ENCODE peak calls at places on chromosomes 7 and 10, in six cellular contexts. M is RWPE1, H is RWPE2, T is GM06990, Y is upper lobe of left lung, C is adrenal gland. V is an unnamed sample.

GRCh38 chr7:25669954-25670841 is 441.9 kb upstream of the NPVF start:
- DNase-seq in M (no peak), T (no peak), Y (no peak), C (peak; percentile 32), H (no peak), V (no peak)

GRCh38 chr7:43300121-43300520 is 187.7 kb downstream of the HECW1 start:
- DNase-seq in T (no peak), Y (no peak), C (no peak), H (no peak), M (no peak), V (no peak)

GRCh38 chr10:72134785-72135765 is 46.7 kb upstream of the SPOCK2 start:
- DNase-seq in T (peak; percentile 25), C (no peak), Y (no peak), H (no peak), M (no peak), V (no peak)

GRCh38 chr7:3995187-3995586 is 686.9 kb upstream of the FOXK1 start:
- DNase-seq in C (no peak), T (no peak), H (no peak), Y (no peak), M (peak; percentile 10), V (no peak)

GRCh38 chr10:71753091-71753959 is 20.0 kb downstream of the VSIR start:
- DNase-seq in T (no peak), Y (peak; percentile 86), C (peak; percentile 49), H (no peak), M (no peak), V (no peak)

GRCh38 chr10:17200885-17201164 is 647 bp downstream of the TRDMT1 start:
- DNase-seq in H (no peak), T (no peak), M (peak; percentile 8), C (peak; percentile 57), Y (peak; percentile 73), V (peak; percentile 48)

GRCh38 chr10:70512149-70512611 is 33.6 kb downstream of the PALD1 start:
- DNase-seq in H (no peak), C (no peak), T (no peak), Y (no peak), M (no peak), V (no peak)

GRCh38 chr7:107014381-107015023 is 30.0 kb upstream of the PRKAR2B start:
- DNase-seq in M (no peak), Y (no peak), C (no peak), H (no peak), T (no peak), V (no peak)

GRCh38 chr10:44298713-44299112 is 86.2 kb downstream of the CXCL12 start:
- DNase-seq in M (no peak), C (no peak), H (no peak), T (no peak), Y (no peak), V (no peak)

GRCh38 chr10:14653271-14654161 is 121.2 kb downstream of the FAM107B start:
- DNase-seq in T (no peak), H (peak; percentile 65), Y (peak; percentile 40), C (peak; percentile 61), M (peak; percentile 85), V (peak; percentile 10)